ENCODE peak calls at places on chromosomes 11 and 22, in four cellular contexts. D is uterus, L is cardiac muscle cell, K is dorsolateral prefrontal cortex. A is an unnamed sample.

GRCh38 chr11:86192858-86193257 is 51.7 kb upstream of the EED start:
- DNase-seq in L (no peak), D (no peak), K (no peak), A (no peak)

GRCh38 chr22:39174498-39175120 is 22.1 kb upstream of the CBX7 start:
- DNase-seq in L (peak), D (peak), K (no peak), A (peak)

GRCh38 chr11:48122246-48122645 is 94.4 kb upstream of the OR4B1 start:
- DNase-seq in D (no peak), L (no peak), K (no peak), A (peak)

GRCh38 chr11:45145421-45146071 is 893 bp upstream of the PRDM11 start:
- DNase-seq in L (peak), K (no peak), D (peak), A (peak)

GRCh38 chr11:120191058-120191457 is 19.8 kb upstream of the OAF start:
- DNase-seq in L (no peak), K (no peak), D (no peak), A (no peak)

GRCh38 chr11:62709262-62710000 is 2.0 kb downstream of the GNG3 start:
- DNase-seq in K (peak), L (peak), D (peak), A (peak)

GRCh38 chr22:29693151-29693550 is 26.7 kb upstream of the CABP7 start:
- DNase-seq in L (no peak), D (no peak), K (no peak), A (no peak)

GRCh38 chr11:67351275-67352005 is 1.9 kb downstream of the POLD4 start:
- DNase-seq in K (no peak), D (peak), L (peak), A (peak)

GRCh38 chr11:47907499-47907898 is 59.3 kb upstream of the NUP160 start:
- DNase-seq in L (peak), K (no peak), D (no peak), A (no peak)

GRCh38 chr11:17694711-17695110 is 24.7 kb upstream of the MYOD1 start:
- DNase-seq in K (no peak), L (no peak), D (no peak), A (no peak)

GRCh38 chr11:126561327-126561893 is 205.9 kb downstream of the ST3GAL4 start:
- DNase-seq in K (no peak), D (no peak), L (peak), A (no peak)

GRCh38 chr11:104127828-104128227 is 36.1 kb downstream of the PDGFD start:
- DNase-seq in L (peak), D (no peak), K (no peak), A (no peak)

GRCh38 chr11:110777765-110778164 is 65.5 kb upstream of the ARHGAP20 start:
- DNase-seq in K (no peak), L (peak), D (no peak), A (no peak)

GRCh38 chr22:21104126-21104691 is 58.5 kb downstream of the LRRC74B start:
- DNase-seq in K (no peak), D (no peak), L (no peak), A (no peak)

GRCh38 chr11:23406131-23406819 is 546.0 kb upstream of the CCDC179 start:
- DNase-seq in L (no peak), D (no peak), K (no peak), A (no peak)

GRCh38 chr22:38082986-38083710 is 836 bp downstream of the SLC16A8 start:
- DNase-seq in L (no peak), D (no peak), K (no peak), A (no peak)

GRCh38 chr11:134951305-134951700 is 539.3 kb upstream of the B3GAT1 start:
- DNase-seq in D (no peak), K (no peak), L (peak), A (no peak)

GRCh38 chr11:43789700-43790443 is 90.8 kb upstream of the ALKBH3 start:
- DNase-seq in K (no peak), D (no peak), L (peak), A (no peak)

GRCh38 chr11:60169264-60169915 is 13.5 kb downstream of the MS4A6A start:
- DNase-seq in K (no peak), L (peak), D (no peak), A (no peak)

GRCh38 chr11:43150697-43151096 is 161.1 kb upstream of the API5 start:
- DNase-seq in D (no peak), K (no peak), L (no peak), A (no peak)

GRCh38 chr11:74777038-74777437 is 28.4 kb downstream of the RNF169 start:
- DNase-seq in L (no peak), K (no peak), D (no peak), A (no peak)

GRCh38 chr11:2884424-2884815 is 1.2 kb downstream of the CDKN1C start:
- DNase-seq in D (peak), L (peak), K (no peak), A (no peak)

GRCh38 chr11:60748225-60748624 is 8.4 kb upstream of the MS4A15 start:
- DNase-seq in D (no peak), L (no peak), K (no peak), A (no peak)

GRCh38 chr11:72812968-72813739 is 1.1 kb upstream of the ATG16L2 start:
- DNase-seq in L (peak), K (no peak), D (no peak), A (peak)

GRCh38 chr22:27580311-27580897 is 221.2 kb downstream of the MN1 start:
- DNase-seq in K (no peak), L (no peak), D (no peak), A (no peak)

GRCh38 chr22:38987171-38987895 is 5.2 kb downstream of the APOBEC3B start:
- DNase-seq in D (no peak), K (no peak), L (no peak), A (no peak)

GRCh38 chr11:122976396-122976733 is 5.3 kb downstream of the BSX start:
- DNase-seq in K (no peak), L (no peak), D (no peak), A (no peak)

GRCh38 chr11:14908214-14908880 is 16.3 kb upstream of the CYP2R1 start:
- DNase-seq in K (no peak), D (no peak), L (peak), A (no peak)

GRCh38 chr11:117823294-117823940 is 1.1 kb downstream of the FXYD2 start:
- DNase-seq in L (peak), D (peak), K (peak), A (peak)
- H3K27ac ChIP-seq in L (no peak), D (peak), K (peak), A (peak)

DNA sequence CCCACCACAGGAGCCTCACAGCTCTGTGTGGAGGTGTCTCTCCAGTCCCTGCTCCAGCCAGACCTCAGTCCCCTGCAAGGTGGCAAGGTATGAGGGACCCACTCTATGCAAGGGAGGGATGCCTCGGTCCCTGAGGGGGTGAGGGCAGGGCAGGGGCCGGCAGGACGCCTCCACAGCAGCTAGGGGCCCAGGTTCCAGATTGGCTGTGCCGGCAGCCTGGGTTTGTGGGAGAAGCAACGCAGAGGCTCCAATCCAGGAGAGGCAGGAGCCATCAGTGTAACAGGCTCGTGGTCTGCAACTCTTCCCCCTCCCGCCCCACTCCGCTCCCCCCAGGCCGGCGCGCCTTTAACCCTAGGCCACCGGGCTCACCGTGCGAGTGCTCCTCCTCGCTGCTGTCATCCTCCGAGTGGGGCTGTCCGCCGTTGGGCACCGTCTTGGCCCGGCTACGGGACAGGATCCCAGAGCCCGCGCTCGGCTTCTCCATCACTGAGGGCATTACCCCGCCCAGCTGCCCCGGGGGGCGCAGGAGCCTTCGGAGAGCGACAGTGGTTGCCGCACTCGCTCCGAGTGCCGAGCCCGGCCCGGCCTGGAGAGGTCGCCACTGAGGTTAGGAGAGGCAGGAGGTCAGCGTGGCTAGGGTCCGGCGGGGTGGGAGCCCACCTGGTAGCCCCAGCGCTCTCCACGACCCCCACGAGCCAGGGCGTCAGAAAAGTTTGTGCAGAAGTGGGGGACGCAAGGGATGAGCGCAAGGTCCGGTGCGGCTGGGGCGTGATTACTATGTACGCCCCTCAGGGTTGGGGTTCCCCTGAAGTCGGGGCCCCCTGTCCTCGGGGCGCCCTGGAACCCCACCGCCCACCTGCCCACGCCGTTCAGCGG is 765 bp downstream of the RCOR2 start:
- DNase-seq in K (no peak), L (peak), D (peak), A (no peak)
- TF ChIP-seq CTCF in K (peak), L (peak), D (peak), A (peak)

GRCh38 chr11:116822575-116822974 is 529 bp downstream of the APOA4 start:
- DNase-seq in D (no peak), L (no peak), K (no peak), A (no peak)
- H3K4me3 ChIP-seq in D (no peak), L (no peak), K (no peak), A (no peak)

GRCh38 chr11:1880746-1881441 is 10.8 kb downstream of the PRR33 start:
- DNase-seq in L (no peak), D (peak), K (no peak), A (peak)
- H3K27ac ChIP-seq in L (no peak), D (peak), K (no peak), A (peak)

A was measured in coronary artery.